ENCODE peak calls at places on chromosomes 6 and 20, in five cellular contexts. L is NCI-H524 treated with DMSO at 0.1 percent for 48 hours; C is right cardiac atrium; K is stimulated activated naive CD4-positive, alpha-beta T cell; E is osteocyte. A is an unnamed sample.

GRCh38 chr6:160348552-160349441 is 619 bp downstream of the SLC22A3 start:
- DNase-seq in E (no peak), C (peak), L (no peak), K (no peak), A (no peak)

GRCh38 chr6:30700340-30700739 is 9.6 kb upstream of the NRM start:
- DNase-seq in L (no peak), C (peak), E (no peak), K (no peak), A (no peak)

GRCh38 chr6:8705435-8706020 is 270.2 kb upstream of the SLC35B3 start:
- DNase-seq in L (no peak), K (no peak), C (no peak), E (no peak), A (no peak)

GRCh38 chr6:26571592-26572296 is 25.0 kb upstream of the ABT1 start:
- DNase-seq in C (peak), K (peak), E (no peak), L (peak), A (peak)

GRCh38 chr6:157849288-157850017 is 26.4 kb downstream of the SNX9 start:
- DNase-seq in L (no peak), K (no peak), E (no peak), C (no peak), A (no peak)

GRCh38 chr6:84618836-84619235 is 145.6 kb downstream of the TBX18 start:
- DNase-seq in K (no peak), L (no peak), C (peak), E (no peak), A (no peak)

GRCh38 chr6:53109612-53110011 is 39.0 kb downstream of the GCM1 start:
- DNase-seq in L (no peak), K (no peak), C (no peak), E (no peak), A (no peak)

GRCh38 chr20:62952373-62953166 is at the start of gene SLC17A9:
- DNase-seq in E (no peak), C (peak), K (no peak), L (no peak), A (no peak)

GRCh38 chr20:43985608-43986316 is 71.1 kb downstream of the TOX2 start:
- DNase-seq in E (no peak), C (no peak), K (no peak), L (no peak), A (no peak)

GRCh38 chr20:5085380-5085779 is 34.4 kb downstream of the PCNA start:
- DNase-seq in E (no peak), K (no peak), C (peak), L (no peak), A (no peak)

GRCh38 chr6:170497845-170498281 is 55.2 kb downstream of the PSMB1 start:
- DNase-seq in K (no peak), E (no peak), C (no peak), L (peak), A (no peak)

GRCh38 chr6:39430446-39430845 is 107.9 kb upstream of the KCNK16 start:
- DNase-seq in L (no peak), C (no peak), K (no peak), E (peak), A (no peak)

GRCh38 chr6:16322666-16323312 is 84.4 kb downstream of the GMPR start:
- DNase-seq in E (no peak), K (peak), L (peak), C (peak), A (peak)

GRCh38 chr6:100392423-100392822 is 72.3 kb downstream of the SIM1 start:
- DNase-seq in E (no peak), K (no peak), C (no peak), L (no peak), A (no peak)

GRCh38 chr6:42664718-42665117 is 57.7 kb downstream of the PRPH2 start:
- DNase-seq in L (no peak), E (no peak), K (no peak), C (no peak), A (no peak)

GRCh38 chr20:44295995-44296394 is 15.0 kb downstream of the FITM2 start:
- DNase-seq in K (no peak), C (peak), E (no peak), L (peak), A (no peak)

GRCh38 chr20:25282796-25283195 is 34.9 kb downstream of the PYGB start:
- DNase-seq in E (no peak), C (no peak), L (no peak), K (no peak), A (no peak)

GRCh38 chr6:170461556-170462365 is 91.3 kb downstream of the PSMB1 start:
- DNase-seq in L (no peak), E (no peak), C (no peak), K (no peak), A (no peak)

GRCh38 chr6:10759884-10760329 is 12.3 kb downstream of the TMEM14B start:
- DNase-seq in E (no peak), L (peak), K (no peak), C (no peak), A (no peak)

GRCh38 chr20:19964289-19965263 is 52.6 kb upstream of the NAA20 start:
- DNase-seq in E (no peak), L (no peak), C (peak), K (no peak), A (no peak)

GRCh38 chr6:137010138-137010718 is 34.5 kb downstream of the IL20RA start:
- DNase-seq in K (no peak), E (no peak), C (no peak), L (no peak), A (no peak)

GRCh38 chr6:2563635-2564034 is 187.1 kb downstream of the MYLK4 start:
- DNase-seq in L (no peak), C (no peak), K (no peak), E (no peak), A (no peak)

GRCh38 chr20:11267131-11267761 is 593.4 kb upstream of the JAG1 start:
- DNase-seq in L (no peak), C (peak), K (no peak), E (peak), A (no peak)

GRCh38 chr20:1118004-1118335 is 432 bp upstream of the PSMF1 start:
- DNase-seq in L (no peak), E (no peak), C (no peak), K (no peak), A (no peak)

GRCh38 chr6:75084872-75085381 is 120.9 kb downstream of the COL12A1 start:
- DNase-seq in E (no peak), C (peak), K (no peak), L (no peak), A (no peak)